ENCODE peak calls at places on chromosomes 2 and 18, in eight cellular contexts. One of them, this sample, is unnamed.

GRCh38 chr2:37652199-37652640 is 19.2 kb downstream of the CDC42EP3 start:
- DNase-seq in NCI-H69: no peak
- DNase-seq in cardiac muscle cell: peak
- DNase-seq in right cardiac atrium: no peak
- DNase-seq in iPS-NIHi11: no peak
- DNase-seq in H4: peak
- DNase-seq in PC-3: peak
- DNase-seq in fibroblast of the conjunctiva: no peak
- DNase-seq in this sample: no peak

GRCh38 chr2:33051586-33052385 is 105.0 kb downstream of the LTBP1 start:
- DNase-seq in NCI-H69: no peak
- DNase-seq in cardiac muscle cell: peak
- DNase-seq in right cardiac atrium: peak
- DNase-seq in iPS-NIHi11: no peak
- DNase-seq in H4: no peak
- DNase-seq in PC-3: peak
- DNase-seq in fibroblast of the conjunctiva: peak
- DNase-seq in this sample: no peak

GRCh38 chr2:88331239-88331638 is 121.3 kb downstream of the FOXI3 start:
- DNase-seq in NCI-H69: no peak
- DNase-seq in cardiac muscle cell: no peak
- DNase-seq in right cardiac atrium: no peak
- DNase-seq in iPS-NIHi11: no peak
- DNase-seq in H4: no peak
- DNase-seq in PC-3: no peak
- DNase-seq in fibroblast of the conjunctiva: no peak
- DNase-seq in this sample: no peak

GRCh38 chr2:105290981-105291660 is 38.4 kb downstream of the TGFBRAP1 start:
- DNase-seq in NCI-H69: no peak
- DNase-seq in cardiac muscle cell: no peak
- DNase-seq in right cardiac atrium: no peak
- DNase-seq in iPS-NIHi11: no peak
- DNase-seq in H4: no peak
- DNase-seq in PC-3: no peak
- DNase-seq in fibroblast of the conjunctiva: no peak
- DNase-seq in this sample: no peak

GRCh38 chr2:20143263-20143662 is 81.7 kb downstream of the SDC1 start:
- DNase-seq in NCI-H69: no peak
- DNase-seq in cardiac muscle cell: peak
- DNase-seq in right cardiac atrium: no peak
- DNase-seq in iPS-NIHi11: no peak
- DNase-seq in H4: peak
- DNase-seq in PC-3: peak
- DNase-seq in fibroblast of the conjunctiva: peak
- DNase-seq in this sample: no peak

GRCh38 chr2:121368841-121369240 is 83.8 kb upstream of the TFCP2L1 start:
- DNase-seq in NCI-H69: no peak
- DNase-seq in cardiac muscle cell: no peak
- DNase-seq in right cardiac atrium: no peak
- DNase-seq in iPS-NIHi11: no peak
- DNase-seq in H4: no peak
- DNase-seq in PC-3: no peak
- DNase-seq in fibroblast of the conjunctiva: no peak
- DNase-seq in this sample: no peak

GRCh38 chr2:157480182-157480961 is 36.5 kb upstream of the CYTIP start:
- DNase-seq in NCI-H69: no peak
- DNase-seq in cardiac muscle cell: peak
- DNase-seq in right cardiac atrium: peak
- DNase-seq in iPS-NIHi11: no peak
- DNase-seq in H4: no peak
- DNase-seq in PC-3: no peak
- DNase-seq in fibroblast of the conjunctiva: peak
- DNase-seq in this sample: no peak

GRCh38 chr18:23573948-23574431 is 12.3 kb downstream of the NPC1 start:
- DNase-seq in NCI-H69: no peak
- DNase-seq in cardiac muscle cell: peak
- DNase-seq in right cardiac atrium: no peak
- DNase-seq in iPS-NIHi11: peak
- DNase-seq in H4: peak
- DNase-seq in PC-3: peak
- DNase-seq in fibroblast of the conjunctiva: peak
- DNase-seq in this sample: no peak

GRCh38 chr2:25587361-25587760 is 86.0 kb downstream of the DTNB start:
- DNase-seq in NCI-H69: no peak
- DNase-seq in cardiac muscle cell: peak
- DNase-seq in right cardiac atrium: no peak
- DNase-seq in iPS-NIHi11: no peak
- DNase-seq in H4: no peak
- DNase-seq in PC-3: peak
- DNase-seq in fibroblast of the conjunctiva: no peak
- DNase-seq in this sample: no peak

GRCh38 chr2:214676421-214677089 is 132.9 kb downstream of the BARD1 start:
- DNase-seq in NCI-H69: no peak
- DNase-seq in cardiac muscle cell: no peak
- DNase-seq in right cardiac atrium: no peak
- DNase-seq in iPS-NIHi11: no peak
- DNase-seq in H4: no peak
- DNase-seq in PC-3: peak
- DNase-seq in fibroblast of the conjunctiva: no peak
- DNase-seq in this sample: no peak

GRCh38 chr2:223865907-223866508 is 28.6 kb upstream of the AP1S3 start:
- DNase-seq in NCI-H69: no peak
- DNase-seq in cardiac muscle cell: no peak
- DNase-seq in right cardiac atrium: no peak
- DNase-seq in iPS-NIHi11: no peak
- DNase-seq in H4: no peak
- DNase-seq in PC-3: no peak
- DNase-seq in fibroblast of the conjunctiva: no peak
- DNase-seq in this sample: no peak

GRCh38 chr2:51290725-51291124 is 258.8 kb upstream of the NRXN1 start:
- DNase-seq in NCI-H69: no peak
- DNase-seq in cardiac muscle cell: peak
- DNase-seq in right cardiac atrium: no peak
- DNase-seq in iPS-NIHi11: no peak
- DNase-seq in H4: no peak
- DNase-seq in PC-3: peak
- DNase-seq in fibroblast of the conjunctiva: no peak
- DNase-seq in this sample: no peak

GRCh38 chr2:130824492-130825061 is 12.1 kb upstream of the ARHGEF4 start:
- DNase-seq in NCI-H69: peak
- DNase-seq in cardiac muscle cell: peak
- DNase-seq in right cardiac atrium: no peak
- DNase-seq in iPS-NIHi11: no peak
- DNase-seq in H4: peak
- DNase-seq in PC-3: peak
- DNase-seq in fibroblast of the conjunctiva: peak
- DNase-seq in this sample: peak

GRCh38 chr2:207143474-207144190 is 22.1 kb downstream of the KLF7 start:
- DNase-seq in NCI-H69: peak
- DNase-seq in cardiac muscle cell: peak
- DNase-seq in right cardiac atrium: peak
- DNase-seq in iPS-NIHi11: no peak
- DNase-seq in H4: no peak
- DNase-seq in PC-3: no peak
- DNase-seq in fibroblast of the conjunctiva: no peak
- DNase-seq in this sample: no peak

GRCh38 chr2:170822885-170823799 is 6.5 kb downstream of the GAD1 start:
- DNase-seq in NCI-H69: no peak
- DNase-seq in cardiac muscle cell: no peak
- DNase-seq in right cardiac atrium: peak
- DNase-seq in iPS-NIHi11: peak
- DNase-seq in H4: no peak
- DNase-seq in PC-3: no peak
- DNase-seq in fibroblast of the conjunctiva: no peak
- DNase-seq in this sample: no peak

GRCh38 chr18:45416168-45416567 is 199.1 kb upstream of the SLC14A2 start:
- DNase-seq in NCI-H69: peak
- DNase-seq in cardiac muscle cell: no peak
- DNase-seq in right cardiac atrium: no peak
- DNase-seq in iPS-NIHi11: no peak
- DNase-seq in H4: no peak
- DNase-seq in PC-3: no peak
- DNase-seq in fibroblast of the conjunctiva: no peak
- DNase-seq in this sample: no peak